ENCODE peak calls at places on chromosomes 5 and 9, in six cellular contexts. N is lower lobe of right lung, R is mucosa of descending colon, H is left ventricle myocardium inferior, U is SJSA1, C is trophoblast cell. K is an unnamed sample.

GRCh38 chr5:167294861-167295685 is 996.4 kb upstream of the WWC1 start:
- DNase-seq in N (no peak), R (peak; percentile 41), H (no peak), U (peak; percentile 99), C (no peak), K (no peak)

GRCh38 chr5:58940446-58940845 is 357.6 kb downstream of the RAB3C start:
- DNase-seq in N (no peak), R (no peak), H (no peak), U (no peak), C (no peak), K (no peak)

GRCh38 chr5:128825826-128826225 is 139.5 kb upstream of the SLC27A6 start:
- DNase-seq in N (no peak), R (no peak), H (no peak), U (no peak), C (no peak), K (no peak)

GRCh38 chr5:54985301-54986268 is at the start of gene ESM1:
- DNase-seq in N (peak; percentile 48), R (no peak), H (no peak), U (peak; percentile 91), C (peak; percentile 7), K (no peak)

GRCh38 chr5:126438871-126439270 is 15.7 kb downstream of the GRAMD2B start:
- DNase-seq in N (no peak), R (no peak), H (no peak), U (no peak), C (peak; percentile 85), K (no peak)

GRCh38 chr5:158382473-158382872 is 523.5 kb upstream of the CLINT1 start:
- DNase-seq in N (peak; percentile 68), R (peak; percentile 35), H (peak; percentile 60), U (peak; percentile 91), C (peak; percentile 60), K (no peak)

GRCh38 chr5:932151-932627 is 39.5 kb downstream of the TRIP13 start:
- DNase-seq in N (no peak), R (no peak), H (no peak), U (no peak), C (no peak), K (peak; percentile 22)

GRCh38 chr9:111400564-111400898 is 70.5 kb upstream of the OR2K2 start:
- DNase-seq in N (no peak), R (no peak), H (no peak), U (no peak), C (no peak), K (no peak)

DNA sequence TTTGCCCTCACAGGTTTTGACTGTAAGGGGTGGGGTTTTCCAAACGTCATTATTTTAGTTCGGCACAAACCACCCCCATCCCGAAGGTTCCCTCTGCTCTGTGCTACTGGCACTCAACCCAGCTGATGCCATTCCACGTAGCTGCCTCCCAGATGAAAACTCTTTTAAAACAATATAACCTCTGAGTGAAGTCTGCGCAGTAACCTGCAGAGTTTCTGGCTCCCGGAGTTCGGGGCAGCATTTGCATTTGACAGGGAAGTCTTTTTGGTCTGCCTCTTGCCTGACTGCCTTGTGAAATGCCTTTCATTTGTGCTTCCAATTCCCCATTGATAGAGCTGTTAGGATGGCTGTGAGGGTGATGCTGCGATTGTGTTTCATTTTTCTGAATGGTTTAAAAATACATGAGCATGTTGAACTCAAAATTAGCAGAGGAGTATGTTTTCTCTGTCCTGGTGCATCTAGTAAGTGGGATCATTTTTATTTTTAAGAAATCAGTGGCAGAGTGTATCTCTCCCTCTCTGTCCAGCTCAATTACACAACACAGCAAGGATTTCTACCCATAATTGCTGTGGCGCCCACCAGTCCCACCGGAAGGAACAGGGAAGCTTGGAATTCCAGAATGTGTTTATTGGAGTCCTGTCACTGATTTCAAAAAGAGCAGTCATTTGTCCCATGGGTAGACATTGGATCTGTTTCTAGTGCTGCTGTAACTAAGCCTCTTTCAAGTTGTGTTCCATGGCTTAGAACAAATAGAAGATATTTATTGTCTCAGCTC is 24.8 kb downstream of the ADCY2 start:
- DNase-seq in N (no peak), R (no peak), H (no peak), U (no peak), C (no peak), K (no peak)
- H3K4me1 ChIP-seq in N (no peaks in the 10 kb centered on the region), R (no peaks in the 10 kb centered on the region), H (no peaks in the 10 kb centered on the region), U (no peaks in the 10 kb centered on the region), C (peaks cover 8% of the 10 kb centered on the region), K (peaks cover 13% of the 10 kb centered on the region)

GRCh38 chr5:100853582-100853981 is 49.5 kb downstream of the ST8SIA4 start:
- DNase-seq in N (no peak), R (no peak), H (no peak), U (no peak), C (no peak), K (no peak)

GRCh38 chr5:100855940-100856339 is 47.1 kb downstream of the ST8SIA4 start:
- DNase-seq in N (no peak), R (no peak), H (no peak), U (no peak), C (no peak), K (no peak)

GRCh38 chr5:100856462-100856861 is 46.6 kb downstream of the ST8SIA4 start:
- DNase-seq in N (no peak), R (no peak), H (no peak), U (no peak), C (no peak), K (no peak)

GRCh38 chr5:100854594-100854993 is 48.5 kb downstream of the ST8SIA4 start:
- DNase-seq in N (no peak), R (no peak), H (no peak), U (no peak), C (no peak), K (no peak)

DNA sequence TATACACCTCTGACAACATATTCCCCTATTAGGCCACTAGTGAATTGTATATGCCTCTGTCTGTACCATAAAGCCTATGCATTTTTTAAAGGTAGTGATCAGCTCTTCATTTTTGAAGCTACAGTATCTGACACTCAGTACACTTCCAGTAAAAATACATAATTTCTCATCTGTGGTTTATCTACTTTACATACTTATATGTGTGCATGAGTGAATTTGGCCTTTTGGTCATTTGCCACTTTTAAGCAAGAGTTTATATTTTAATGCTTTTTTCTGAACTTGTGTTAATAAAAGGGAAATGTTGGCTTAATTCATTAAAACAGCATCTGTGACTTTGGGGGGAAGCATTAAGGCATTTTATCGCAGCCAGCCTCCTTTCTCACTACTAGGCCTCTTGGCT is 47.8 kb downstream of the ST8SIA4 start:
- DNase-seq in N (no peak), R (no peak), H (no peak), U (no peak), C (no peak), K (no peak)
- H3K4me1 ChIP-seq in N (peaks cover 13% of the 10 kb centered on the region), R (no peaks in the 10 kb centered on the region), H (peaks cover 10% of the 10 kb centered on the region), U (no peaks in the 10 kb centered on the region), C (no peaks in the 10 kb centered on the region), K (no peaks in the 10 kb centered on the region)

GRCh38 chr5:113216545-113216944 is 218.2 kb downstream of the TSSK1B start:
- DNase-seq in N (no peak), R (no peak), H (no peak), U (no peak), C (no peak), K (no peak)
- H3K4me1 ChIP-seq in N (peaks cover 20% of the 10 kb centered on the region), R (no peaks in the 10 kb centered on the region), H (peaks cover 95% of the 10 kb centered on the region), U (peaks cover 74% of the 10 kb centered on the region), C (peaks cover 9% of the 10 kb centered on the region), K (peaks cover 21% of the 10 kb centered on the region)

DNA sequence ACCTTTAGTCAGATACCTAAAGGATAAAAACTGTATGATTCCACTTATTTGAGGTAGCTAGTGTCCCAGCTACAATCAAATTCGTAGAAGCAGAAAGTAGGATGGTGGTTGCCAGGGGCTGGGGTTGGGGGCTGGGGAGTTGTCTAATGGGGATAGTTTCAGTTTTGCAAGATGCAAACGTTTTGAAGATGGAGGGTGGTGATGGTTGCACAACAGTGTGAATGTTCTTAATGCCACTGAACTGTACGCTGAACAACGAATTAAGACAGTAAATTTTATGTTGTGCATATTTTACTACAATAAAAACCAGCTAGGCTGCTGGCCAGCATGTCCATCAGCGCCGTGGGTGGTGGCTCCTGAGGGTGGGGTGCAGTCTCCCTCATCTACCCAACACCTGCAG is 137.8 kb downstream of the GADD45G start:
- DNase-seq in N (no peak), R (no peak), H (no peak), U (no peak), C (no peak), K (no peak)
- H3K4me1 ChIP-seq in N (peaks cover 11% of the 10 kb centered on the region), R (peaks cover 17% of the 10 kb centered on the region), H (peaks cover 34% of the 10 kb centered on the region), U (no peaks in the 10 kb centered on the region), C (peaks cover 45% of the 10 kb centered on the region), K (peaks cover 8% of the 10 kb centered on the region)

GRCh38 chr5:89437450-89438435 is 554.8 kb upstream of the MEF2C start:
- DNase-seq in N (no peak), R (no peak), H (no peak), U (peak; percentile 44), C (peak; percentile 7), K (no peak)
- H3K4me1 ChIP-seq in N (no peaks in the 10 kb centered on the region), R (no peaks in the 10 kb centered on the region), H (peaks cover 20% of the 10 kb centered on the region), U (peaks cover 13% of the 10 kb centered on the region), C (no peaks in the 10 kb centered on the region), K (no peaks in the 10 kb centered on the region)

GRCh38 chr9:126480810-126481209 is 132.9 kb upstream of the LMX1B start:
- DNase-seq in N (no peak), R (no peak), H (no peak), U (no peak), C (no peak), K (no peak)

GRCh38 chr9:126483468-126484056 is 130.2 kb upstream of the LMX1B start:
- DNase-seq in N (peak; percentile 21), R (no peak), H (no peak), U (no peak), C (no peak), K (no peak)

GRCh38 chr9:126479515-126479914 is 134.2 kb upstream of the LMX1B start:
- DNase-seq in N (peak; percentile 25), R (no peak), H (no peak), U (no peak), C (no peak), K (no peak)

GRCh38 chr9:126481862-126482261 is 131.9 kb upstream of the LMX1B start:
- DNase-seq in N (peak; percentile 28), R (no peak), H (no peak), U (no peak), C (no peak), K (no peak)

GRCh38 chr9:126482361-126483044 is 131.2 kb upstream of the LMX1B start:
- DNase-seq in N (peak; percentile 38), R (no peak), H (no peak), U (no peak), C (no peak), K (no peak)
- H3K4me1 ChIP-seq in N (no peaks in the 10 kb centered on the region), R (no peaks in the 10 kb centered on the region), H (no peaks in the 10 kb centered on the region), U (no peaks in the 10 kb centered on the region), C (peaks cover 4% of the 10 kb centered on the region), K (no peaks in the 10 kb centered on the region)